ENCODE peak calls at places on chromosome 20, in six cellular contexts. J, F, G, Z, E and T are unnamed samples.
A peak's percentile ranks its signal among the peaks of the same experiment; 100 is the strongest.

GRCh38 chr20:57420571-57421257 is 29.5 kb downstream of the RBM38 start:
- DNase-seq in J (no peak), F (no peak), G (no peak), Z (no peak), E (no peak), T (no peak)

GRCh38 chr20:62704341-62704948 is 4.2 kb upstream of the NTSR1 start:
- DNase-seq in J (peak; percentile 63), F (no peak), G (no peak), Z (no peak), E (peak; percentile 85), T (peak; percentile 66)

GRCh38 chr20:21006611-21007010 is 99.5 kb downstream of the LINC00237 start:
- DNase-seq in J (no peak), F (no peak), G (no peak), Z (no peak), E (no peak), T (no peak)

GRCh38 chr20:23061713-23062561 is 12.5 kb upstream of the THBD start:
- DNase-seq in J (peak; percentile 46), F (no peak), G (no peak), Z (no peak), E (peak; percentile 70), T (peak; percentile 42)

GRCh38 chr20:11987526-11987925 is 69.8 kb downstream of the BTBD3 start:
- DNase-seq in J (no peak), F (no peak), G (no peak), Z (no peak), E (no peak), T (no peak)

GRCh38 chr20:48390981-48391380 is 436.8 kb downstream of the PREX1 start:
- DNase-seq in J (no peak), F (no peak), G (no peak), Z (no peak), E (no peak), T (no peak)

GRCh38 chr20:62887147-62887859 is 25.7 kb upstream of the TCFL5 start:
- DNase-seq in J (no peak), F (peak; percentile 38), G (no peak), Z (no peak), E (peak; percentile 81), T (peak; percentile 4)

GRCh38 chr20:51496964-51497363 is 45.6 kb downstream of the NFATC2 start:
- DNase-seq in J (no peak), F (no peak), G (no peak), Z (no peak), E (no peak), T (no peak)

GRCh38 chr20:19908586-19908985 is 108.6 kb upstream of the NAA20 start:
- DNase-seq in J (no peak), F (no peak), G (no peak), Z (no peak), E (no peak), T (no peak)

GRCh38 chr20:58130156-58130555 is 98.3 kb downstream of the ANKRD60 start:
- DNase-seq in J (no peak), F (no peak), G (no peak), Z (no peak), E (no peak), T (no peak)

GRCh38 chr20:38880952-38881735 is 45.1 kb upstream of the FAM83D start:
- DNase-seq in J (no peak), F (no peak), G (no peak), Z (no peak), E (no peak), T (no peak)

GRCh38 chr20:38700146-38700545 is 24.1 kb upstream of the SLC32A1 start:
- DNase-seq in J (peak; percentile 65), F (no peak), G (no peak), Z (no peak), E (no peak), T (no peak)

GRCh38 chr20:33105336-33105924 is 26.0 kb downstream of the BPIFB4 start:
- DNase-seq in J (no peak), F (no peak), G (no peak), Z (no peak), E (no peak), T (no peak)

GRCh38 chr20:45336530-45337366 is 11.5 kb downstream of the SDC4 start:
- DNase-seq in J (no peak), F (no peak), G (no peak), Z (no peak), E (peak; percentile 85), T (peak; percentile 89)

GRCh38 chr20:52201395-52201794 is 9.8 kb upstream of the ZFP64 start:
- DNase-seq in J (no peak), F (no peak), G (no peak), Z (no peak), E (no peak), T (no peak)

GRCh38 chr20:41094656-41095055 is 42.7 kb upstream of the PLCG1 start:
- DNase-seq in J (no peak), F (no peak), G (no peak), Z (no peak), E (peak; percentile 84), T (no peak)

GRCh38 chr20:1273366-1273765 is 7.3 kb downstream of the SNPH start:
- DNase-seq in J (no peak), F (no peak), G (no peak), Z (no peak), E (no peak), T (no peak)

GRCh38 chr20:22768266-22768665 is 183.9 kb upstream of the FOXA2 start:
- DNase-seq in J (no peak), F (no peak), G (no peak), Z (no peak), E (no peak), T (no peak)

GRCh38 chr20:13771853-13772453 is 12.8 kb downstream of the ESF1 start:
- DNase-seq in J (peak; percentile 19), F (no peak), G (peak; percentile 5), Z (no peak), E (no peak), T (peak; percentile 38)

GRCh38 chr20:44728835-44729342 is 13.7 kb downstream of the CCN5 start:
- DNase-seq in J (peak; percentile 75), F (no peak), G (no peak), Z (no peak), E (peak; percentile 91), T (peak; percentile 95)

GRCh38 chr20:63124092-63124781 is 91.7 kb downstream of the YTHDF1 start:
- DNase-seq in J (no peak), F (no peak), G (no peak), Z (no peak), E (no peak), T (no peak)

GRCh38 chr20:3431109-3431508 is 23.6 kb upstream of the DNAAF9 start:
- DNase-seq in J (no peak), F (no peak), G (no peak), Z (no peak), E (peak; percentile 48), T (peak; percentile 14)

GRCh38 chr20:46970937-46971630 is 76.4 kb downstream of the EYA2 start:
- DNase-seq in J (peak; percentile 90), F (no peak), G (no peak), Z (no peak), E (no peak), T (no peak)

GRCh38 chr20:62045529-62046277 is 20.0 kb downstream of the TAF4 start:
- DNase-seq in J (no peak), F (no peak), G (no peak), Z (no peak), E (no peak), T (no peak)